ENCODE peak calls at places on chromosomes 5 and 9, in nine cellular contexts. One of them, this sample, is unnamed.

GRCh38 chr9:95648225-95648624 is 131.5 kb upstream of the PTCH1 start:
- DNase-seq in transverse colon: no peak
- DNase-seq in esophagus muscularis mucosa: no peak
- DNase-seq in spleen: no peak
- DNase-seq in stomach: no peak
- DNase-seq in H1: no peak
- DNase-seq in HCT116: no peak
- DNase-seq in endothelial cell of umbilical vein: no peak
- DNase-seq in breast epithelium: no peak
- DNase-seq in this sample: no peak

GRCh38 chr5:80474929-80475328 is 13.0 kb upstream of the FAM151B start:
- DNase-seq in HCT116: no peak
- DNase-seq in spleen: no peak
- DNase-seq in esophagus muscularis mucosa: no peak
- DNase-seq in breast epithelium: no peak
- DNase-seq in transverse colon: no peak
- DNase-seq in endothelial cell of umbilical vein: no peak
- DNase-seq in stomach: no peak
- DNase-seq in H1: no peak
- DNase-seq in this sample: no peak

GRCh38 chr9:109652971-109653370 is 127.0 kb upstream of the PALM2AKAP2 start:
- DNase-seq in endothelial cell of umbilical vein: no peak
- DNase-seq in breast epithelium: no peak
- DNase-seq in esophagus muscularis mucosa: no peak
- DNase-seq in HCT116: no peak
- DNase-seq in stomach: no peak
- DNase-seq in transverse colon: no peak
- DNase-seq in spleen: no peak
- DNase-seq in H1: no peak
- DNase-seq in this sample: no peak

GRCh38 chr5:149853019-149853648 is 91.5 kb downstream of the PDE6A start:
- DNase-seq in H1: peak
- DNase-seq in transverse colon: peak
- DNase-seq in breast epithelium: peak
- DNase-seq in spleen: peak
- DNase-seq in esophagus muscularis mucosa: peak
- DNase-seq in stomach: peak
- DNase-seq in HCT116: peak
- DNase-seq in endothelial cell of umbilical vein: peak
- DNase-seq in this sample: peak

GRCh38 chr5:51846015-51846414 is 462.8 kb downstream of the ISL1 start:
- DNase-seq in H1: no peak
- DNase-seq in transverse colon: no peak
- DNase-seq in stomach: no peak
- DNase-seq in esophagus muscularis mucosa: no peak
- DNase-seq in breast epithelium: no peak
- DNase-seq in endothelial cell of umbilical vein: no peak
- DNase-seq in HCT116: no peak
- DNase-seq in spleen: no peak
- DNase-seq in this sample: no peak

GRCh38 chr5:67206381-67207328 is 10.1 kb upstream of the CD180 start:
- DNase-seq in spleen: peak
- DNase-seq in transverse colon: peak
- DNase-seq in endothelial cell of umbilical vein: peak
- DNase-seq in stomach: peak
- DNase-seq in esophagus muscularis mucosa: no peak
- DNase-seq in HCT116: peak
- DNase-seq in H1: no peak
- DNase-seq in breast epithelium: peak
- DNase-seq in this sample: peak

GRCh38 chr5:148939676-148940075 is 113.3 kb downstream of the ADRB2 start:
- DNase-seq in stomach: no peak
- DNase-seq in endothelial cell of umbilical vein: peak
- DNase-seq in H1: no peak
- DNase-seq in esophagus muscularis mucosa: no peak
- DNase-seq in spleen: no peak
- DNase-seq in transverse colon: no peak
- DNase-seq in breast epithelium: no peak
- DNase-seq in HCT116: no peak
- DNase-seq in this sample: no peak

GRCh38 chr5:2896371-2897275 is 145.1 kb upstream of the IRX2 start:
- DNase-seq in endothelial cell of umbilical vein: no peak
- DNase-seq in esophagus muscularis mucosa: peak
- DNase-seq in HCT116: no peak
- DNase-seq in breast epithelium: no peak
- DNase-seq in stomach: no peak
- DNase-seq in spleen: no peak
- DNase-seq in transverse colon: no peak
- DNase-seq in H1: no peak
- DNase-seq in this sample: no peak

GRCh38 chr5:118577621-118578020 is 410.7 kb downstream of the DTWD2 start:
- DNase-seq in transverse colon: no peak
- DNase-seq in breast epithelium: no peak
- DNase-seq in stomach: no peak
- DNase-seq in endothelial cell of umbilical vein: no peak
- DNase-seq in esophagus muscularis mucosa: peak
- DNase-seq in spleen: no peak
- DNase-seq in H1: no peak
- DNase-seq in HCT116: no peak
- DNase-seq in this sample: no peak

GRCh38 chr5:90135979-90136378 is 273.6 kb downstream of the CETN3 start:
- DNase-seq in endothelial cell of umbilical vein: no peak
- DNase-seq in HCT116: no peak
- DNase-seq in spleen: no peak
- DNase-seq in transverse colon: peak
- DNase-seq in breast epithelium: no peak
- DNase-seq in H1: peak
- DNase-seq in esophagus muscularis mucosa: no peak
- DNase-seq in stomach: no peak
- DNase-seq in this sample: no peak

GRCh38 chr5:172437445-172438303 is 16.7 kb downstream of the SH3PXD2B start:
- DNase-seq in endothelial cell of umbilical vein: peak
- DNase-seq in spleen: no peak
- DNase-seq in HCT116: peak
- DNase-seq in transverse colon: peak
- DNase-seq in esophagus muscularis mucosa: no peak
- DNase-seq in breast epithelium: peak
- DNase-seq in H1: no peak
- DNase-seq in stomach: peak
- DNase-seq in this sample: no peak

GRCh38 chr5:178223196-178223773 is 9.3 kb downstream of the PHYKPL start:
- DNase-seq in stomach: no peak
- DNase-seq in breast epithelium: no peak
- DNase-seq in H1: no peak
- DNase-seq in spleen: no peak
- DNase-seq in HCT116: no peak
- DNase-seq in transverse colon: no peak
- DNase-seq in endothelial cell of umbilical vein: no peak
- DNase-seq in esophagus muscularis mucosa: no peak
- DNase-seq in this sample: no peak

DNA sequence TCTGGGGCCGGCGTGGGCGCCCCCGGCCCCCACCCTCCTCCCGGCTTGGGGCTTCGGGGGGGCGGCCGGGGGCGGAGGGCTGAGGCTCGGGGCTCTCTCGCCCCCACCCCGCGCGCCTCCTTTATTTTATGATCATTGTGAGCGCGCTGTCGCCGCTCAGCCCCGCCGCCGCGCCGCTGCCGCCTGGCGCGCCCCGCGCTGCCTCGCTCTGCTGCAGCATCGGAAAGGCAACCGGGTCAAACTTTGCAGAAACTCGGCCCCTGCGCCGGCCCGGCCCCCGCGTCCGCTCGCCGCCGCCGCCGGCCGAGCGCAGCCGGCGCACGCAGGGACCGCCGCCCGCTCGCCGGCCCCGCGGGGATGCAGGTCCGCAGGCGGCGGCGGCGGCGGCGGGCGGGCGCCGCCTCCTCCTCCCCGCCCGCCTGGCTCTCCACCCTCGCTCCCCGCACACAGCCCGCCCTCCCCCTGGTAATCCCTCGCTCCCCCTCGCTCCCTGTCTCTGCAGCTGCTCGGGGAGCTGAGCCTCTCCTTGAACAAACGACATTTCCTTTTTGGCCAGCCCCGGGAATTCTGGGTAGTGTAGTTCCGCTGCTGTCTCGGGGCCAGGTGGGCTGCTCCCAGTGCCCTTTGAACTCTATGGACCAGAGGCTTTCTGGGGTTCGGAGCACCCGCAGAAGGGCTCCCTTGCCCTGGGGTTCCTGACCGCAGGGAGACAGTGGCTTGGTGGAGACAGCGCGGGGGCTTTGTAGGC is 1.5 kb upstream of the FAM78A start:
- DNase-seq in transverse colon: peak
- DNase-seq in spleen: peak
- DNase-seq in H1: peak
- DNase-seq in stomach: peak
- DNase-seq in breast epithelium: peak
- DNase-seq in esophagus muscularis mucosa: no peak
- DNase-seq in HCT116: peak
- DNase-seq in endothelial cell of umbilical vein: peak
- DNase-seq in this sample: peak
- TF ChIP-seq POLR2AphosphoS5 in transverse colon: no peak
- TF ChIP-seq POLR2AphosphoS5 in spleen: peak
- TF ChIP-seq POLR2AphosphoS5 in H1: no peak
- TF ChIP-seq POLR2AphosphoS5 in stomach: no peak
- TF ChIP-seq POLR2AphosphoS5 in breast epithelium: no peak
- TF ChIP-seq POLR2AphosphoS5 in esophagus muscularis mucosa: peak
- TF ChIP-seq POLR2AphosphoS5 in HCT116: peak
- TF ChIP-seq POLR2AphosphoS5 in endothelial cell of umbilical vein: no peak
- TF ChIP-seq POLR2AphosphoS5 in this sample: no peak

DNA sequence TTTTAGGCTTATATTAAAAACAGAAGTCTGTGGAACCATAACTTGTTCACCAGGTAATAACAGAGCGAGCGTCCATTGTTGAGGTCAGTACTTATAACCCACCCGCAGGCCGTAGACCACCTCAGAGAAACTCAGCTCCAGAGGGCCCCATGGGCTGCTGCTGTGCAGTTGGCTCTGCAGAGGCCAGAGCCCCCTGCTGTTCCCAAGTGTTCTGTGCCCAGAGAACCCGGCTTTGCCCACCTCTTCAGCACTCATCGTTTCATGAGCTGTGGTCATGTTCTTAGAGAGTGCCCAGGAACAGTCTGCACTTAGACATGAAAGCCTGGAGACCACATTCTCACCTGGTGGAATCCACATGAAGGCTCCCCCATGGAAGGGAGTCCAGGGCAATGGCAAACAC is 50.4 kb upstream of the SLC2A8 start:
- DNase-seq in H1: no peak
- DNase-seq in spleen: no peak
- DNase-seq in esophagus muscularis mucosa: no peak
- DNase-seq in breast epithelium: no peak
- DNase-seq in transverse colon: no peak
- DNase-seq in HCT116: no peak
- DNase-seq in stomach: peak
- DNase-seq in endothelial cell of umbilical vein: peak
- DNase-seq in this sample: no peak
- TF ChIP-seq POLR2A in H1: no peak
- TF ChIP-seq POLR2A in spleen: no peak
- TF ChIP-seq POLR2A in esophagus muscularis mucosa: no peak
- TF ChIP-seq POLR2A in breast epithelium: no peak
- TF ChIP-seq POLR2A in transverse colon: no peak
- TF ChIP-seq POLR2A in HCT116: no peak
- TF ChIP-seq POLR2A in stomach: no peak
- TF ChIP-seq POLR2A in endothelial cell of umbilical vein: no peak
- TF ChIP-seq POLR2A in this sample: no peak

GRCh38 chr5:124737651-124738050 is 8.8 kb downstream of the ZNF608 start:
- DNase-seq in endothelial cell of umbilical vein: no peak
- DNase-seq in transverse colon: no peak
- DNase-seq in esophagus muscularis mucosa: no peak
- DNase-seq in breast epithelium: no peak
- DNase-seq in H1: no peak
- DNase-seq in stomach: no peak
- DNase-seq in spleen: no peak
- DNase-seq in HCT116: no peak
- DNase-seq in this sample: no peak

GRCh38 chr5:124740991-124741583 is 5.4 kb downstream of the ZNF608 start:
- DNase-seq in breast epithelium: no peak
- DNase-seq in H1: no peak
- DNase-seq in stomach: no peak
- DNase-seq in esophagus muscularis mucosa: no peak
- DNase-seq in spleen: no peak
- DNase-seq in transverse colon: no peak
- DNase-seq in endothelial cell of umbilical vein: no peak
- DNase-seq in HCT116: no peak
- DNase-seq in this sample: no peak

GRCh38 chr5:124740055-124740454 is 6.4 kb downstream of the ZNF608 start:
- DNase-seq in stomach: no peak
- DNase-seq in spleen: no peak
- DNase-seq in endothelial cell of umbilical vein: no peak
- DNase-seq in esophagus muscularis mucosa: no peak
- DNase-seq in breast epithelium: no peak
- DNase-seq in H1: no peak
- DNase-seq in HCT116: no peak
- DNase-seq in transverse colon: no peak
- DNase-seq in this sample: no peak

GRCh38 chr5:124736814-124737186 is 9.6 kb downstream of the ZNF608 start:
- DNase-seq in endothelial cell of umbilical vein: no peak
- DNase-seq in spleen: no peak
- DNase-seq in stomach: no peak
- DNase-seq in HCT116: no peak
- DNase-seq in breast epithelium: no peak
- DNase-seq in H1: no peak
- DNase-seq in esophagus muscularis mucosa: no peak
- DNase-seq in transverse colon: no peak
- DNase-seq in this sample: no peak

DNA sequence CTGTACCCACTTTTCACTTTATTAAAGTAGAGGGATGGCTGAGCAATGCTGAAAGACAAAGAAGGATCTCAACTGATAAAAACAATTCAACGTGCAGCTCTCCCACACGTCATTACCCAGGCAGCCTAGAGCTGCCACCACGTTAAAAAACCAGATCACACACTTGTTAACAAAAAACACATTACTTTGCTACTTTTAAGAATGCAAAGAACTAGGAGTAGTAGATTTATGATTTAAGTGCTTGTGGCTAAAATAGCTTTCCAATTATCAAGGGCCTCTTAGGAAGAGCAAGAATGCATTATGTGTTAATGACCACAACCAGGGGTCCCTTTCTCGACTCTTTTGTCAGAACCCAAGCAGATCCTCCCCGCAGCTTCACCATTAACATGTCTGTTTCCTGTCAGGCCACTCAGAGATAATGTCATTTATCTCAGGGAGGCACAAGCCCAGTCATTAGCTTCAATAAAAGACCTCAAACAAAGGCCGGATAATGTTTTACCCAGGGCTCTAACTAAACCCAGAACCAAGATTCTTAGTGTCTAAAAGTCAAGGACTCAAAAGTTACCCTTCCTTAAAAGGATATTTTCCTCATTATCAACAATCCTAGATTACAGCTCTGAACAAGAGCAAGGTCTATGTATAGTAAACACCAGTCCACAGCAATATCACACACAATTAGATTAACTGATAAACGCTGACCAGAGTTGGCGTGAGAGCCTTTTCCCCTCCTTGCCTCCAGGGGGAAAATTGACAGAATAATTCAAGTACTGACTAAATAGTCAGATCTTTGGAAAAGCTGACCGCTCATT is 7.5 kb downstream of the ZNF608 start:
- DNase-seq in HCT116: no peak
- DNase-seq in breast epithelium: no peak
- DNase-seq in stomach: no peak
- DNase-seq in H1: peak
- DNase-seq in esophagus muscularis mucosa: no peak
- DNase-seq in spleen: no peak
- DNase-seq in transverse colon: no peak
- DNase-seq in endothelial cell of umbilical vein: no peak
- DNase-seq in this sample: no peak
- TF ChIP-seq POLR2AphosphoS5 in HCT116: no peak
- TF ChIP-seq POLR2AphosphoS5 in breast epithelium: no peak
- TF ChIP-seq POLR2AphosphoS5 in stomach: no peak
- TF ChIP-seq POLR2AphosphoS5 in H1: no peak
- TF ChIP-seq POLR2AphosphoS5 in esophagus muscularis mucosa: no peak
- TF ChIP-seq POLR2AphosphoS5 in spleen: no peak
- TF ChIP-seq POLR2AphosphoS5 in transverse colon: no peak
- TF ChIP-seq POLR2AphosphoS5 in endothelial cell of umbilical vein: no peak
- TF ChIP-seq POLR2AphosphoS5 in this sample: no peak

GRCh38 chr9:116687074-116687761 is at the start of gene TRIM32:
- DNase-seq in esophagus muscularis mucosa: peak
- DNase-seq in breast epithelium: peak
- DNase-seq in spleen: peak
- DNase-seq in stomach: peak
- DNase-seq in endothelial cell of umbilical vein: peak
- DNase-seq in transverse colon: peak
- DNase-seq in HCT116: peak
- DNase-seq in H1: peak
- DNase-seq in this sample: peak
- TF ChIP-seq POLR2A in esophagus muscularis mucosa: no peak
- TF ChIP-seq POLR2A in breast epithelium: no peak
- TF ChIP-seq POLR2A in spleen: no peak
- TF ChIP-seq POLR2A in stomach: no peak
- TF ChIP-seq POLR2A in endothelial cell of umbilical vein: peak
- TF ChIP-seq POLR2A in transverse colon: peak
- TF ChIP-seq POLR2A in HCT116: peak
- TF ChIP-seq POLR2A in H1: peak
- TF ChIP-seq POLR2A in this sample: peak